ENCODE peak calls at places on chromosomes 11 and 22, in six cellular contexts. S is heart right ventricle, N is Caco-2, J is Panc1, A is omental fat pad, Q is AG04449. O is an unnamed sample.

GRCh38 chr11:93370260-93370659 is 39.7 kb downstream of the DEUP1 start:
- DNase-seq in S (no peak), N (no peak), J (no peak), A (no peak), Q (peak; percentile 21), O (no peak)

GRCh38 chr11:105719073-105719846 is 109.4 kb downstream of the GRIA4 start:
- DNase-seq in S (no peak), N (no peak), J (peak; percentile 90), A (no peak), Q (peak; percentile 9), O (no peak)

GRCh38 chr22:50702261-50702671 is 29.6 kb downstream of the SHANK3 start:
- DNase-seq in S (no peak), N (no peak), J (no peak), A (no peak), Q (no peak), O (no peak)

GRCh38 chr11:8814209-8814922 is 96.6 kb upstream of the AKIP1 start:
- DNase-seq in S (no peak), N (no peak), J (no peak), A (no peak), Q (no peak), O (no peak)

GRCh38 chr11:111729441-111729840 is 36.7 kb downstream of the PPP2R1B start:
- DNase-seq in S (no peak), N (no peak), J (no peak), A (no peak), Q (no peak), O (no peak)

GRCh38 chr11:47270331-47271271 is 668 bp downstream of the MADD start:
- DNase-seq in S (peak; percentile 35), N (no peak), J (no peak), A (no peak), Q (no peak), O (peak; percentile 53)

GRCh38 chr11:111982019-111982464 is 43.2 kb upstream of the DLAT start:
- DNase-seq in S (peak; percentile 40), N (peak; percentile 88), J (no peak), A (no peak), Q (no peak), O (no peak)

GRCh38 chr11:129960216-129961214 is 42.1 kb downstream of the PRDM10 start:
- DNase-seq in S (no peak), N (no peak), J (peak; percentile 71), A (no peak), Q (peak; percentile 51), O (no peak)

GRCh38 chr11:65262381-65262680 is 569 bp downstream of the POLA2 start:
- DNase-seq in S (peak; percentile 54), N (no peak), J (no peak), A (peak; percentile 37), Q (no peak), O (no peak)

GRCh38 chr11:123185326-123185725 is 9.7 kb downstream of the CLMP start:
- DNase-seq in S (no peak), N (peak; percentile 15), J (no peak), A (no peak), Q (no peak), O (no peak)

GRCh38 chr22:27732391-27732790 is 69.2 kb downstream of the MN1 start:
- DNase-seq in S (no peak), N (no peak), J (no peak), A (no peak), Q (no peak), O (no peak)

GRCh38 chr11:66081505-66081904 is 11.4 kb downstream of the PACS1 start:
- DNase-seq in S (peak; percentile 29), N (no peak), J (no peak), A (no peak), Q (no peak), O (peak; percentile 62)

GRCh38 chr11:9091044-9091936 is at the start of gene SCUBE2:
- DNase-seq in S (no peak), N (no peak), J (no peak), A (no peak), Q (no peak), O (no peak)

GRCh38 chr11:113274708-113275582 is 39.4 kb upstream of the TTC12 start:
- DNase-seq in S (no peak), N (no peak), J (no peak), A (no peak), Q (no peak), O (no peak)

GRCh38 chr11:125348704-125349635 is 147.1 kb downstream of the FEZ1 start:
- DNase-seq in S (peak; percentile 50), N (peak; percentile 72), J (peak; percentile 25), A (peak; percentile 46), Q (no peak), O (peak; percentile 25)

GRCh38 chr22:50312371-50312770 is 4.9 kb upstream of the PLXNB2 start:
- DNase-seq in S (no peak), N (no peak), J (no peak), A (no peak), Q (no peak), O (no peak)

GRCh38 chr22:36540867-36541642 is 12.1 kb upstream of the EIF3D start:
- DNase-seq in S (no peak), N (no peak), J (no peak), A (no peak), Q (no peak), O (no peak)

GRCh38 chr11:59918494-59918893 is 19.7 kb upstream of the OOSP1 start:
- DNase-seq in S (no peak), N (no peak), J (no peak), A (no peak), Q (no peak), O (no peak)

GRCh38 chr11:93529707-93530467 is 13.3 kb downstream of the SMCO4 start:
- DNase-seq in S (no peak), N (no peak), J (no peak), A (no peak), Q (no peak), O (no peak)

GRCh38 chr11:70577948-70578347 is 179.6 kb downstream of the CTTN start:
- DNase-seq in S (no peak), N (peak; percentile 26), J (no peak), A (no peak), Q (no peak), O (peak; percentile 9)

GRCh38 chr11:36569095-36569494 is 1.3 kb downstream of the RAG1 start:
- DNase-seq in S (no peak), N (no peak), J (no peak), A (no peak), Q (no peak), O (no peak)

GRCh38 chr11:86669424-86669823 is 3.0 kb downstream of the ME3 start:
- DNase-seq in S (no peak), N (no peak), J (no peak), A (no peak), Q (no peak), O (no peak)

GRCh38 chr11:73414977-73415492 is 38.8 kb downstream of the RELT start:
- DNase-seq in S (no peak), N (no peak), J (no peak), A (no peak), Q (peak; percentile 95), O (no peak)

GRCh38 chr11:43071338-43071737 is 240.5 kb upstream of the API5 start:
- DNase-seq in S (no peak), N (peak; percentile 73), J (no peak), A (no peak), Q (no peak), O (no peak)

GRCh38 chr11:43072911-43073310 is 238.9 kb upstream of the API5 start:
- DNase-seq in S (no peak), N (no peak), J (no peak), A (no peak), Q (no peak), O (no peak)

GRCh38 chr11:43072096-43072495 is 239.7 kb upstream of the API5 start:
- DNase-seq in S (no peak), N (no peak), J (no peak), A (no peak), Q (no peak), O (no peak)

GRCh38 chr11:43074810-43075209 is 237.0 kb upstream of the API5 start:
- DNase-seq in S (no peak), N (no peak), J (no peak), A (no peak), Q (no peak), O (no peak)
- TF ChIP-seq CTCF in S (no peak), N (no peak), J (no peak), A (no peak), Q (no peak), O (no peak)

DNA sequence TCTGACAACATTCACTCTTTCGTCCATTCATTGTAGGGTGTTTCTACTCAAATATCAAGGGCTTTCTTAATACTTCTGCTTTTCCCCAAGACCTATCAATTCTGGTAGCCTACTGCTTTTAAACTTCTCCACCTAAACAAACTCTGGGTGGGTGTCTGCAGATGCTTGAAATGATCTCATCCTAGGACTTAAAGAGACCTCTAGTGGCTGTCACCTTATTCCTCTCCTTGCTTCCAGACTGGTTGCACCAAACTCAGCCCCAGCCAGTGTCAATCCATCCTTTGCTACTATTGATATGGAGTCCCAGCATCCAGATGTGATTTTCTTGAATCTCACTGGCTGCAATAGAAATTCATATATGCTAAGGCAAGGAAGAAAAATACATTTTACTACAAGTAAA is 274.7 kb downstream of the NXPE2 start:
- DNase-seq in S (no peak), N (no peak), J (no peak), A (no peak), Q (no peak), O (no peak)
- TF ChIP-seq CTCF in S (peak; percentile 47), N (peak; percentile 60), J (peak; percentile 25), A (no peak), Q (no peak), O (no peak)

GRCh38 chr22:46269564-46269963 is 1.8 kb downstream of the TTC38 start:
- DNase-seq in S (no peak), N (no peak), J (no peak), A (no peak), Q (no peak), O (no peak)
- TF ChIP-seq CTCF in S (no peak), N (no peak), J (no peak), A (no peak), Q (no peak), O (no peak)

GRCh38 chr11:841981-842369 is 354 bp downstream of the POLR2L start:
- DNase-seq in S (no peak), N (no peak), J (no peak), A (no peak), Q (no peak), O (no peak)

GRCh38 chr11:843818-844692 is 1.4 kb downstream of the TSPAN4 start:
- DNase-seq in S (peak; percentile 95), N (peak; percentile 86), J (no peak), A (peak; percentile 76), Q (peak; percentile 84), O (no peak)

GRCh38 chr11:842370-843002 is at the start of the genes POLR2L and TSPAN4:
- DNase-seq in S (peak; percentile 92), N (peak; percentile 90), J (no peak), A (peak; percentile 78), Q (no peak), O (peak; percentile 88)

GRCh38 chr11:844693-845644 is 2.3 kb downstream of the TSPAN4 start:
- DNase-seq in S (peak; percentile 96), N (no peak), J (no peak), A (peak; percentile 79), Q (peak; percentile 69), O (no peak)

DNA sequence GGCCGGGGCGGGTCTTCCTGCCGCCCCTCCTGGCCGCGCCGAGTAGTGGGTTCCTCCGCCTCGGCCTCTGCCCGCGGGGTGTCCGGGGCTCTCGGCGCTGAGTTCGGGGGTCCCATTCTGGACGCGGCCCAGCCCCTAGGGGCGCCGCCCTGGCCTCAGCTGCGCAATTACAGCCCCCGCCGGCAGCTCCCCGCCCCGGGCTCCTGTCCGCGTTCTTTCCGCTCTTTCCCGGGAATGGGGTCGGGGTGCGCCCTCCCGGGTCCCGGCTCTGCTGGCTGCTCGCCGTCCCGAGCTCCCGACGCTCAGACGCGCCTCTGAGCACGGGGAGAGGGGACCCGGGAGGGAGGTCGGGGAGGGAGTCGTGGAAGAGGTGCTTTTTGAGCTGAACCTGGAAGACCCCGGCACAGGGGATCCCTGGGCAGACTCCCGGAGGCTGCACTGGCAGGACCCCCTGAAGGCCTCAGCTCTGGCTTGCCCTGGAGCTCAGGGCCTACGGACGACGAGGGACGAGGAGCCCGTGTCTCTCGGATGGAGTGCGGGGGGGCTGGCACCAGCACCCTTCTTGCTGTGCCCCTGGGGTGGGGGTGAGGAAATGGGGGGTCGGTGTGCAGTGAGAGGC is 543 bp downstream of the TSPAN4 start:
- DNase-seq in S (no peak), N (no peak), J (no peak), A (no peak), Q (no peak), O (no peak)
- TF ChIP-seq CTCF in S (no peak), N (no peak), J (peak; percentile 49), A (no peak), Q (no peak), O (no peak)

O was measured in natural killer cell.